ENCODE peak calls at places on chromosomes 3 and 15, in four cellular contexts. F is HepG2, H is stomach, A is transverse colon. N is an unnamed sample.

GRCh38 chr15:40263036-40263754 is 19.7 kb downstream of the ANKRD63 start:
- DNase-seq in F (no peak), H (no peak), A (peak), N (no peak)

GRCh38 chr15:72203507-72203837 is 5.9 kb upstream of the GRAMD2A start:
- DNase-seq in F (no peak), H (peak), A (no peak), N (peak)

GRCh38 chr15:60477991-60478632 is 830 bp downstream of the ICE2 start:
- DNase-seq in H (no peak), A (no peak), F (peak), N (no peak)

GRCh38 chr3:183513046-183513706 is 42.3 kb downstream of the KLHL6 start:
- DNase-seq in H (no peak), F (no peak), A (peak), N (no peak)

GRCh38 chr15:69034352-69034751 is 19.9 kb downstream of the NOX5 start:
- DNase-seq in H (no peak), F (no peak), A (no peak), N (no peak)

GRCh38 chr3:182973047-182973446 is 7.3 kb downstream of the DCUN1D1 start:
- DNase-seq in H (no peak), A (no peak), F (no peak), N (no peak)

GRCh38 chr3:37025562-37026335 is 32.4 kb downstream of the MLH1 start:
- DNase-seq in H (no peak), F (no peak), A (no peak), N (no peak)

GRCh38 chr3:87468938-87469337 is 192.6 kb upstream of the POU1F1 start:
- DNase-seq in H (no peak), F (no peak), A (no peak), N (no peak)

GRCh38 chr3:105907790-105908189 is 39.0 kb upstream of the CBLB start:
- DNase-seq in A (no peak), F (no peak), H (no peak), N (no peak)

GRCh38 chr3:178385280-178385952 is 150.8 kb upstream of the KCNMB2 start:
- DNase-seq in F (peak), H (no peak), A (no peak), N (no peak)

GRCh38 chr3:64163755-64164148 is 61.5 kb downstream of the PRICKLE2 start:
- DNase-seq in A (no peak), H (no peak), F (peak), N (no peak)

GRCh38 chr3:197458179-197458707 is 97.5 kb downstream of the BDH1 start:
- DNase-seq in F (peak), A (peak), H (peak), N (no peak)

GRCh38 chr15:39885099-39885777 is 34.8 kb downstream of the GPR176 start:
- DNase-seq in A (no peak), H (no peak), F (no peak), N (no peak)

GRCh38 chr15:100910556-100910955 is 8.6 kb upstream of the LRRK1 start:
- DNase-seq in A (no peak), F (no peak), H (no peak), N (no peak)

GRCh38 chr3:68972358-68972979 is 40.1 kb upstream of the TAFA4 start:
- DNase-seq in F (peak), H (no peak), A (peak), N (peak)

GRCh38 chr3:195238626-195239118 is 32.3 kb downstream of the XXYLT1 start:
- DNase-seq in H (no peak), F (no peak), A (peak), N (peak)

GRCh38 chr15:43518073-43518761 is 809 bp downstream of the MAP1A start:
- DNase-seq in A (no peak), F (no peak), H (no peak), N (no peak)

GRCh38 chr15:45612790-45613415 is 21.9 kb upstream of the SQOR start:
- DNase-seq in A (no peak), F (no peak), H (no peak), N (no peak)

GRCh38 chr3:39260957-39261356 is 18.9 kb downstream of the CX3CR1 start:
- DNase-seq in H (peak), A (peak), F (peak), N (peak)

GRCh38 chr15:99439524-99439835 is 126.3 kb upstream of the MEF2A start:
- DNase-seq in H (peak), A (no peak), F (no peak), N (peak)

GRCh38 chr15:46091860-46092450 is 457.1 kb downstream of the SQOR start:
- DNase-seq in H (no peak), A (peak), F (peak), N (no peak)

GRCh38 chr3:14550651-14551611 is 10.8 kb upstream of the GRIP2 start:
- DNase-seq in H (no peak), F (no peak), A (no peak), N (no peak)

GRCh38 chr3:312170-312569 is 115.6 kb downstream of the CHL1 start:
- DNase-seq in A (no peak), F (no peak), H (no peak), N (no peak)

GRCh38 chr3:129056832-129057231 is 3.7 kb upstream of the GP9 start:
- DNase-seq in F (no peak), A (no peak), H (no peak), N (no peak)

GRCh38 chr3:136068708-136069107 is 103.2 kb downstream of the PPP2R3A start:
- DNase-seq in F (no peak), A (no peak), H (no peak), N (no peak)
- TF ChIP-seq POLR2AphosphoS5 in F (no peak), A (no peak), H (no peak), N (peak)

GRCh38 chr3:41127414-41127813 is 71.9 kb upstream of the CTNNB1 start:
- DNase-seq in A (no peak), F (no peak), H (no peak), N (no peak)

GRCh38 chr3:41129731-41130130 is 69.6 kb upstream of the CTNNB1 start:
- DNase-seq in A (no peak), F (no peak), H (no peak), N (no peak)

GRCh38 chr3:41126475-41126874 is 72.8 kb upstream of the CTNNB1 start:
- DNase-seq in H (no peak), A (no peak), F (no peak), N (no peak)

GRCh38 chr3:41125258-41125657 is 74.0 kb upstream of the CTNNB1 start:
- DNase-seq in F (no peak), A (no peak), H (no peak), N (no peak)

GRCh38 chr3:41126961-41127360 is 72.3 kb upstream of the CTNNB1 start:
- DNase-seq in H (no peak), A (no peak), F (no peak), N (no peak)
- TF ChIP-seq EP300 in H (no peak), A (no peak), F (no peak), N (no peak)

DNA sequence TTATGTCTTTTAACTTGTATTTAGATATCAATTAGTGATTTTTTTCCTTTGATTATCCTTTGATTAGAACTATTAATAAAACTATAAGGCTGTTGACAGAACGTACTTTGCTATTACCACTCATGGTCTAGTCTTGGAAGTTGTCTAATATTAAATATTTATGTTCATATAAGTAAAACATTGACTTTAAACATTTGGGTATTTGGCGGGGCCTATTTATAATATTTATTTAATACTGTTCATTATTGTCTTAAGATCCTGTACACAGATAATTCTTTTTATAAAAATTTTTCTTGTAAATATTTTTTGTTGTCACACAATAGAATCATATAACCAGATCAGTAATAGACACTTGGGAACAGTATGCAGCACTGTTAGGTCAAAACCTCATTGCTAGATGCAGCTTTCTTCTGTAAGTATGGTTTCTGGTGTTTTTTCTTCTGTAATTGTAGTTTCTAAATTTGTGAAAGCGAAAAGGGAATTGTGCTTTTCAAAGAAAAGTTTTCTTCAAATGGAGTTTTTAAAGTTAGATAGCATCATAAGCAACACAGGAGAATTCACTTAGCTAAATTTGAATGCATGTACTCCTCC is 93.4 kb downstream of the FNDC3B start:
- DNase-seq in F (no peak), A (no peak), H (no peak), N (no peak)
- H3K27ac ChIP-seq in F (peak), A (no peak), H (peak), N (peak)

GRCh38 chr3:16130066-16130465 is 44.4 kb upstream of the GALNT15 start:
- DNase-seq in H (no peak), F (peak), A (no peak), N (no peak)

GRCh38 chr3:16136042-16136441 is 38.4 kb upstream of the GALNT15 start:
- DNase-seq in H (no peak), A (no peak), F (no peak), N (no peak)

GRCh38 chr3:16134173-16134928 is 40.1 kb upstream of the GALNT15 start:
- DNase-seq in H (no peak), F (no peak), A (no peak), N (no peak)

GRCh38 chr3:16132190-16132589 is 42.3 kb upstream of the GALNT15 start:
- DNase-seq in F (no peak), A (no peak), H (no peak), N (no peak)

GRCh38 chr3:16132926-16133325 is 41.6 kb upstream of the GALNT15 start:
- DNase-seq in F (no peak), A (no peak), H (no peak), N (no peak)
- TF ChIP-seq POLR2AphosphoS5 in F (no peak), A (peak), H (no peak), N (no peak)

GRCh38 chr15:62544446-62544845 is 379.4 kb upstream of the C2CD4B start:
- DNase-seq in A (no peak), H (no peak), F (no peak), N (no peak)

GRCh38 chr15:62541250-62541649 is 376.2 kb upstream of the C2CD4B start:
- DNase-seq in H (no peak), A (no peak), F (no peak), N (no peak)

GRCh38 chr15:62549345-62549970 is 384.4 kb upstream of the C2CD4B start:
- DNase-seq in F (peak), H (peak), A (peak), N (no peak)

GRCh38 chr15:62547584-62547983 is 382.5 kb upstream of the C2CD4B start:
- DNase-seq in H (no peak), F (no peak), A (no peak), N (no peak)

GRCh38 chr15:62545392-62546227 is 380.5 kb upstream of the C2CD4B start:
- DNase-seq in F (no peak), A (peak), H (peak), N (peak)
- TF ChIP-seq EP300 in F (no peak), A (no peak), H (no peak), N (no peak)

DNA sequence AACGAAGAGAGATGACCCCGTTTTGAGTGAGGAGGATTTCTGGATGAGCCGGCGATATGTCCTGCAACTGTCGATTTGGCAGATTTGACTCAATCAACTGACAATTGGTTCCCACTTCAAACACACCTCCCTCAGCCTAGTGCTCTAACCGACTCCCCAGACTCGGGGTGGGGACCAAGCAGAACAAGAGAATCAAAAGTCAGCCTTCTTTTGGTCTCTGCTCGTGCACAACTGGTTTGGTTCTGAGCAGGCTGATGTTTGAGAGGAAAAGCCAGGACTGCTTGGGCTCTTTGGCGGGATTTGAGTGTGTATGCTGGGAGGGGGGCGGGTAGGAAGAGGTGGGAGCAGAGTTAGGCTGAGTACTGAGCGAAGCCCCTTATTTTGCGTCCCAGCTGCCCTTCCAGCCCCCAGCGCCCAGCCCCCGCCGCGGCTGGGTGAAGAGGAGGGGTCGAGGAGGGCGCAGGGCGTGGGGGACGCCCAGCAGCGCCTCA is 153.4 kb upstream of the GOLIM4 start:
- DNase-seq in F (no peak), A (no peak), H (no peak), N (no peak)
- H3K27ac ChIP-seq in F (no peak), A (peak), H (peak), N (peak)

DNA sequence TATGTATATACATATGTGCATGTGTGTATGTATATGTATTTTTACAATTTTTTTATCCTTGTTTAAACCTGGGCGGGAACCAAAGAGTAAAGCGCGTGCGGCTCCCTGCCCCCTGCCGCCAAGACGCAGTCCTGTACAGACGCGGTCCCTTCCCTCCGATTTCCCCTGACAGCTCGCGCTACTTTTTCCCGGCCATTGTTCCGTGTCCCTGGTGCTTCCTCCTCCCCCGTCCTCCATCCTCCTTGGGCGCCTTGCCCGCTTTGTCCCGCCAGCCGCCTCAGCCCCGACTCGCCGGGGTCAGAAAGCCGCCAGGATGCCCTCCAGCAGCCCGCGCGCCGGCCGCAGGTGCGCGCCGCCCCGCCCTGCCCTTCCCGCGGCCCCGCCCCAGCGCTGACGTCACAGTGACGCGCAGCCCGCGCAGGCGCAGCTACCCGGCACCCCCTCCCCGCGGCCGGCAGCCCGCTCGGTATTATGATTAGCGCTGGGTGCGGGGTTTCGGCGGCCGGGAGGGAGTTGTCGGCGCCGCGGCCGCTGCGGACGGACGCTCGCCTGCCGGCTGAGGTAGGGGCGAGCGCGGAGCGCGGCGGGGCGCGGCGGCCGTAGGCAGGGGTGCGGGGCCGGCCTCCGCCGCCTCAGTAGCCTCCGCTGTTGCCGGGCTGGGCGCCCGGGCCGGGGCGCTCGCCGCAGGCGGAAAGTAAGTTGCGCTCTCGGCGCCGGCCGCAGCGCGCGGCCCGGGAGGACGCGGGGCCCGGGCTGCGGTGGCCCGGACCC is at the start of gene SNRK:
- DNase-seq in A (peak), H (peak), F (peak), N (peak)
- TF ChIP-seq POLR2AphosphoS5 in A (peak), H (peak), F (peak), N (peak)